ENCODE peak calls at places on chromosomes 12 and 14, in four cellular contexts. E, H, J and V are unnamed samples.

GRCh38 chr12:120413901-120414695 is 23.8 kb upstream of the COX6A1 start:
- DNase-seq in E (peak), J (no peak), H (peak), V (no peak)

GRCh38 chr12:121189061-121189886 is 20.7 kb upstream of the P2RX4 start:
- DNase-seq in H (no peak), J (no peak), E (no peak), V (no peak)

GRCh38 chr12:10220398-10221077 is 7.9 kb downstream of the GABARAPL1 start:
- DNase-seq in J (no peak), H (peak), E (peak), V (no peak)

GRCh38 chr12:24838531-24838950 is 110.4 kb downstream of the BCAT1 start:
- DNase-seq in H (peak), E (peak), J (no peak), V (no peak)

GRCh38 chr14:103816991-103817390 is 30.4 kb downstream of the PPP1R13B start:
- DNase-seq in E (no peak), J (no peak), H (no peak), V (no peak)

GRCh38 chr14:102840801-102841528 is 63.7 kb downstream of the TRAF3 start:
- DNase-seq in H (no peak), E (no peak), J (no peak), V (no peak)

GRCh38 chr14:24133730-24134129 is 2.3 kb upstream of the PSME1 start:
- DNase-seq in J (no peak), E (no peak), H (no peak), V (no peak)

GRCh38 chr12:38931461-38931860 is 26.1 kb upstream of the CPNE8 start:
- DNase-seq in H (no peak), E (no peak), J (no peak), V (no peak)

GRCh38 chr14:90393966-90394365 is 2.9 kb upstream of the CALM1 start:
- DNase-seq in J (no peak), E (no peak), H (no peak), V (no peak)

GRCh38 chr14:99548871-99549270 is 55.1 kb downstream of the CCDC85C start:
- DNase-seq in E (no peak), H (no peak), J (no peak), V (no peak)

GRCh38 chr14:74508844-74509428 is 15.4 kb downstream of the ISCA2 start:
- DNase-seq in E (no peak), J (no peak), H (no peak), V (no peak)

GRCh38 chr12:3661028-3661427 is 91.9 kb downstream of the CRACR2A start:
- DNase-seq in J (no peak), H (no peak), E (no peak), V (no peak)

GRCh38 chr14:61026523-61026922 is 45.5 kb downstream of the SLC38A6 start:
- DNase-seq in H (no peak), J (no peak), E (no peak), V (no peak)

GRCh38 chr14:94306047-94306978 is 13.2 kb upstream of the SERPINA10 start:
- DNase-seq in E (no peak), H (no peak), J (no peak), V (no peak)

GRCh38 chr12:67413577-67413976 is 144.4 kb downstream of the CAND1 start:
- DNase-seq in E (no peak), H (no peak), J (no peak), V (no peak)

GRCh38 chr14:48970995-48971394 is 615.2 kb downstream of the RPS29 start:
- DNase-seq in E (no peak), H (no peak), J (no peak), V (no peak)

GRCh38 chr12:120228291-120229070 is 27.6 kb upstream of the RPLP0 start:
- DNase-seq in H (peak), E (peak), J (peak), V (peak)

GRCh38 chr12:75270157-75270556 is 60.0 kb downstream of the CAPS2 start:
- DNase-seq in H (no peak), E (no peak), J (no peak), V (no peak)

GRCh38 chr12:99146730-99147129 is 500.8 kb upstream of the GARIN6 start:
- DNase-seq in H (no peak), J (no peak), E (no peak), V (no peak)

GRCh38 chr12:109738878-109739665 is 25.4 kb downstream of the FAM222A start:
- DNase-seq in H (no peak), E (peak), J (no peak), V (peak)

GRCh38 chr14:74255281-74255680 is 16.0 kb downstream of the VSX2 start:
- DNase-seq in H (no peak), J (no peak), E (no peak), V (no peak)

GRCh38 chr12:100404769-100405407 is 48.0 kb downstream of the SLC17A8 start:
- DNase-seq in H (peak), E (no peak), J (no peak), V (peak)

GRCh38 chr12:132153501-132154340 is 9.5 kb downstream of the NOC4L start:
- DNase-seq in J (no peak), H (peak), E (peak), V (peak)

GRCh38 chr14:95296595-95297365 is 22.9 kb downstream of the CLMN start:
- DNase-seq in J (no peak), H (no peak), E (no peak), V (no peak)

GRCh38 chr14:33364536-33364935 is 425.9 kb downstream of the NPAS3 start:
- DNase-seq in E (no peak), J (no peak), H (no peak), V (no peak)

GRCh38 chr12:24562761-24563392 is 386.0 kb downstream of the BCAT1 start:
- DNase-seq in H (peak), E (peak), J (no peak), V (peak)

GRCh38 chr14:101889898-101890297 is 74.5 kb upstream of the DYNC1H1 start:
- DNase-seq in E (no peak), J (no peak), H (peak), V (no peak)

GRCh38 chr14:73142216-73142615 is 5.9 kb downstream of the PSEN1 start:
- DNase-seq in E (no peak), J (no peak), H (no peak), V (no peak)

GRCh38 chr14:102319351-102320032 is at the start of gene ZNF839:
- DNase-seq in J (peak), H (peak), E (peak), V (peak)

GRCh38 chr12:11863478-11863906 is 207.2 kb upstream of the BCL2L14 start:
- DNase-seq in H (no peak), J (no peak), E (peak), V (no peak)

GRCh38 chr14:54713364-54713763 is 146.4 kb downstream of the SAMD4A start:
- DNase-seq in H (no peak), J (no peak), E (no peak), V (no peak)

GRCh38 chr12:84791444-84791843 is 121.2 kb downstream of the SLC6A15 start:
- DNase-seq in H (no peak), J (no peak), E (no peak), V (no peak)

GRCh38 chr12:84553331-84554117 is 359.1 kb downstream of the SLC6A15 start:
- DNase-seq in H (no peak), J (no peak), E (no peak), V (no peak)

GRCh38 chr14:61217516-61217915 is 63.6 kb downstream of the TMEM30B start:
- DNase-seq in J (no peak), H (no peak), E (no peak), V (no peak)

GRCh38 chr12:89370850-89371249 is 18.5 kb upstream of the DUSP6 start:
- DNase-seq in E (no peak), H (no peak), J (no peak), V (no peak)

GRCh38 chr14:77032854-77033621 is 4.5 kb upstream of the IRF2BPL start:
- DNase-seq in H (peak), J (peak), E (peak), V (no peak)

GRCh38 chr12:11860026-11860425 is 210.6 kb downstream of the ETV6 start:
- DNase-seq in J (no peak), H (no peak), E (no peak), V (no peak)

GRCh38 chr12:49131051-49131972 is at the start of gene TUBA1B:
- DNase-seq in E (peak), J (peak), H (peak), V (peak)
- TF ChIP-seq POLR2A in E (peak), J (no peak), H (peak), V (peak)

GRCh38 chr12:56078931-56079728 is 835 bp upstream of the ERBB3 start:
- DNase-seq in E (peak), H (peak), J (no peak), V (peak)
- TF ChIP-seq POLR2A in E (no peak), H (peak), J (no peak), V (no peak)

DNA sequence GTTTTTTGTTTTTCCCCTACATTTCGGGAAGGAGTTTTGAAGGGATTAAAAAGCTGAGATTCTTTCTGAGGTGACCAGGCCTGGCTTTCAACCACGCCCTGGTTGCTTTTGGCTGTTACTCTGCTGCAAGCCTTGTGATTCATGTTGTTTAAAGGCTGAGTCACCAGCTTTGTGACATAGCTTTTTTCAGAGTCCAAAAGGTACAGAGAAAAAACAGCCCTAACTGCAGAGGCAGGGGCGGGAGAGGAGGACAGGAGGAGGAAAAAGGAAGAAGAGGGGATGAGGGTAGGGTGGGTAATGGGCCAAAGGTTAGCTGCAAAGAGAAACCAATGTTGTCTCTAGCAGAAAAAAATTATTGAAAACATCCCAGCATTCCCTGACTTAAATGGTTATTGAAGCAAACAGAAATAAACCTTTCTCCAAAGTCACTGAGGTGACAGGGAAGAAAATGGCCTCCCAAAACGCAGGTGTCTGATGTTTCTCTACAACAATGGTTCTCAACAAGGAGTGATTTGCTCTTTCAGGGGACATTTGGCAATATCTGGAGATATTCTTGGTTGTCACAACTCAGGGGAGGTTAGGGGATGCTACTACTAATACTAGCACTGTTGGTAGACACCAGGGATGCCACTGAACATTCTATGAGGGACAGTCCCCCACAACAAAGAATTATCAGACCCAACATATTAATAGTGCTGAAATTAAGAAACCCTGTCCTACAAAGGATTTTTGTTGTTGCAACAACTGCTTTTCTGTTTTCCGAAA is 2.1 kb upstream of the UBC start:
- DNase-seq in J (no peak), E (peak), H (peak), V (no peak)
- TF ChIP-seq POLR2A in J (no peak), E (peak), H (peak), V (peak)

GRCh38 chr12:53324779-53325538 is 3.5 kb upstream of the AAAS start:
- DNase-seq in E (peak), H (peak), J (peak), V (peak)
- TF ChIP-seq POLR2A in E (peak), H (peak), J (no peak), V (peak)

GRCh38 chr12:52069410-52070242 is at the start of gene ATG101:
- DNase-seq in E (peak), J (peak), H (peak), V (peak)
- TF ChIP-seq POLR2A in E (peak), J (no peak), H (peak), V (peak)